ENCODE peak calls at places on chromosome 6, in seven cellular contexts. O is SK-N-SH, T is progenitor cell of endocrine pancreas, U is fibroblast of the aortic adventitia, M is AG09309, C is ascending aorta, Q is bronchial epithelial cell. E is an unnamed sample.

GRCh38 chr6:138514860-138515540 is 15.7 kb upstream of the NHSL1 start:
- DNase-seq in T (no peak), O (no peak), Q (no peak), M (no peak), U (no peak), C (no peak), E (no peak)

GRCh38 chr6:152206072-152206818 is 398.8 kb downstream of the ESR1 start:
- DNase-seq in Q (peak), M (no peak), U (peak), C (no peak), T (no peak), O (no peak), E (no peak)

GRCh38 chr6:149082320-149082719 is 235.2 kb upstream of the TAB2 start:
- DNase-seq in Q (peak), M (peak), C (no peak), U (peak), T (peak), O (peak), E (peak)

GRCh38 chr6:137970368-137970767 is 103.3 kb downstream of the TNFAIP3 start:
- DNase-seq in M (no peak), T (no peak), O (no peak), Q (no peak), U (no peak), C (no peak), E (no peak)

GRCh38 chr6:148723484-148723883 is 23.3 kb upstream of the UST start:
- DNase-seq in C (no peak), O (no peak), Q (peak), M (peak), U (peak), T (no peak), E (no peak)

GRCh38 chr6:10409766-10410209 is 5.1 kb downstream of the TFAP2A start:
- DNase-seq in C (no peak), U (no peak), Q (no peak), M (no peak), T (no peak), O (no peak), E (no peak)

GRCh38 chr6:121522771-121523386 is 87.4 kb downstream of the GJA1 start:
- DNase-seq in U (no peak), Q (no peak), O (no peak), M (no peak), C (no peak), T (no peak), E (no peak)

GRCh38 chr6:27040244-27041042 is 207.1 kb upstream of the PRSS16 start:
- DNase-seq in Q (no peak), O (no peak), C (no peak), U (no peak), M (no peak), T (no peak), E (no peak)

GRCh38 chr6:15685629-15686028 is 22.8 kb upstream of the DTNBP1 start:
- DNase-seq in U (no peak), M (no peak), Q (no peak), C (no peak), T (no peak), O (no peak), E (no peak)

GRCh38 chr6:107866606-107867301 is 42.6 kb upstream of the SCML4 start:
- DNase-seq in O (peak), U (peak), C (no peak), M (no peak), Q (peak), T (no peak), E (no peak)

GRCh38 chr6:25253371-25253770 is 25.8 kb upstream of the CARMIL1 start:
- DNase-seq in O (no peak), T (no peak), M (no peak), C (no peak), U (no peak), Q (peak), E (no peak)

GRCh38 chr6:31971279-31971992 is 502 bp downstream of the DXO start:
- DNase-seq in M (no peak), U (no peak), O (no peak), C (no peak), Q (no peak), T (no peak), E (no peak)

GRCh38 chr6:158104696-158105095 is 63.4 kb downstream of the SERAC1 start:
- DNase-seq in U (no peak), O (no peak), T (no peak), Q (no peak), M (no peak), C (no peak), E (no peak)

GRCh38 chr6:138540468-138540867 is 41.2 kb upstream of the NHSL1 start:
- DNase-seq in T (no peak), Q (no peak), M (peak), U (peak), O (no peak), C (no peak), E (no peak)

GRCh38 chr6:22251331-22251730 is 45.5 kb downstream of the PRL start:
- DNase-seq in O (no peak), M (peak), T (no peak), Q (peak), U (peak), C (no peak), E (no peak)

GRCh38 chr6:136846046-136846445 is 23.7 kb downstream of the PEX7 start:
- DNase-seq in Q (peak), U (peak), O (peak), T (no peak), C (no peak), M (no peak), E (no peak)

GRCh38 chr6:85452441-85452881 is 2.6 kb downstream of the NT5E start:
- DNase-seq in T (no peak), U (peak), O (no peak), C (no peak), Q (peak), M (peak), E (no peak)

GRCh38 chr6:21438986-21439352 is 154.6 kb upstream of the SOX4 start:
- DNase-seq in U (no peak), M (no peak), Q (peak), T (no peak), C (no peak), O (no peak), E (no peak)

GRCh38 chr6:149235130-149235561 is 82.4 kb upstream of the TAB2 start:
- DNase-seq in M (peak), U (peak), O (no peak), Q (peak), C (no peak), T (no peak), E (no peak)

GRCh38 chr6:135440087-135440792 is 57.3 kb downstream of the AHI1 start:
- DNase-seq in T (no peak), M (no peak), Q (no peak), O (no peak), U (no peak), C (no peak), E (no peak)

GRCh38 chr6:112037783-112038216 is 16.1 kb upstream of the CCN6 start:
- DNase-seq in M (peak), U (peak), C (peak), O (no peak), T (no peak), Q (peak), E (no peak)

GRCh38 chr6:20693466-20694063 is 159.3 kb downstream of the CDKAL1 start:
- DNase-seq in U (peak), O (no peak), Q (peak), M (no peak), T (no peak), C (no peak), E (no peak)

GRCh38 chr6:81969011-81969410 is 216.5 kb upstream of the TENT5A start:
- DNase-seq in C (no peak), Q (no peak), O (no peak), U (no peak), T (no peak), M (no peak), E (no peak)

GRCh38 chr6:25007269-25007699 is 71.5 kb upstream of the RIPOR2 start:
- DNase-seq in T (no peak), O (no peak), Q (no peak), U (no peak), C (no peak), M (no peak), E (no peak)

GRCh38 chr6:36618366-36619355 is 24.5 kb downstream of the SRSF3 start:
- DNase-seq in M (no peak), C (no peak), Q (peak), T (no peak), U (no peak), O (no peak), E (no peak)

GRCh38 chr6:2818593-2818992 is 23.1 kb downstream of the SERPINB1 start:
- DNase-seq in C (no peak), T (no peak), O (no peak), Q (peak), U (peak), M (no peak), E (no peak)

GRCh38 chr6:20128018-20128417 is 84.3 kb downstream of the MBOAT1 start:
- DNase-seq in T (no peak), O (no peak), M (no peak), U (no peak), Q (no peak), C (no peak), E (no peak)

GRCh38 chr6:81938014-81938761 is 185.7 kb upstream of the TENT5A start:
- DNase-seq in T (no peak), C (no peak), Q (peak), U (peak), O (no peak), M (peak), E (no peak)

GRCh38 chr6:157929076-157929475 is 52.6 kb upstream of the SYNJ2 start:
- DNase-seq in M (no peak), Q (no peak), C (no peak), U (no peak), T (no peak), O (no peak), E (no peak)

GRCh38 chr6:80789912-80790635 is 683.6 kb downstream of the BCKDHB start:
- DNase-seq in M (no peak), U (peak), T (no peak), Q (peak), C (no peak), O (no peak), E (no peak)

GRCh38 chr6:36873612-36874011 is 991 bp downstream of the PPIL1 start:
- DNase-seq in T (no peak), Q (peak), O (peak), C (no peak), U (no peak), M (no peak), E (no peak)

GRCh38 chr6:33430991-33431879 is 11.4 kb downstream of the SYNGAP1 start:
- DNase-seq in M (no peak), C (no peak), T (peak), U (peak), O (peak), Q (no peak), E (no peak)

DNA sequence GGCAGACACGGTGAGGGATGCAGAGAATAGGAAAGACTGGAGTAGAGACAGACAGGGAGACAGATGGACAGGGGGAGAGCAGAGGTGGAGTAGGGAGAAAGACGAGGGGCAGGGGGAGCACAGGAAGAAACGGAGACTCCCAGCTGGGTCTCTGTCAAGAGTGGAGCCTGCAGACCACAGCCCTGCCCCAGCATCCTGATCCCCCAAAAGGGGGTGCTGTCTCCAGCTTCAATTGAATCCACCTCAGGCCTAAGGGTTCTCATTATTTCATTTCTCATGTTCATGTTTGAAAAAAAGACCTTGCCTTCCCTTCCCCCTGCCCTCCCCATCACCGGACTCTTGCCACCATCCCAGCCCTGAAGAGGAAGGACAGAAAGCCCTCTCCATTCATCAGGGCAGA is 98.1 kb downstream of the CDC5L start:
- DNase-seq in O (no peak), U (no peak), C (no peak), T (no peak), Q (no peak), M (no peak), E (no peak)
- TF ChIP-seq CTCF in O (peak), U (no peak), C (no peak), T (no peak), Q (no peak), M (no peak), E (no peak)

GRCh38 chr6:141677598-141678211 is 455.0 kb upstream of the GJE1 start:
- DNase-seq in T (no peak), U (peak), Q (peak), M (no peak), O (peak), C (no peak), E (no peak)

GRCh38 chr6:141675957-141676356 is 456.8 kb upstream of the GJE1 start:
- DNase-seq in T (no peak), U (peak), Q (peak), O (no peak), M (no peak), C (no peak), E (no peak)
- TF ChIP-seq CTCF in T (no peak), U (peak), Q (peak), O (peak), M (peak), C (peak), E (no peak)

GRCh38 chr6:132481189-132481588 is 31.7 kb downstream of the STX7 start:
- DNase-seq in Q (no peak), C (no peak), T (no peak), U (no peak), M (no peak), O (no peak), E (no peak)

GRCh38 chr6:132479131-132479530 is 33.8 kb downstream of the STX7 start:
- DNase-seq in U (peak), M (no peak), O (no peak), T (no peak), C (no peak), Q (no peak), E (no peak)

GRCh38 chr6:132475925-132476324 is 37.0 kb downstream of the STX7 start:
- DNase-seq in M (no peak), O (no peak), U (no peak), C (no peak), Q (no peak), T (no peak), E (no peak)

GRCh38 chr6:132482595-132482994 is 30.3 kb downstream of the STX7 start:
- DNase-seq in O (no peak), T (no peak), U (peak), Q (no peak), M (no peak), C (no peak), E (no peak)

DNA sequence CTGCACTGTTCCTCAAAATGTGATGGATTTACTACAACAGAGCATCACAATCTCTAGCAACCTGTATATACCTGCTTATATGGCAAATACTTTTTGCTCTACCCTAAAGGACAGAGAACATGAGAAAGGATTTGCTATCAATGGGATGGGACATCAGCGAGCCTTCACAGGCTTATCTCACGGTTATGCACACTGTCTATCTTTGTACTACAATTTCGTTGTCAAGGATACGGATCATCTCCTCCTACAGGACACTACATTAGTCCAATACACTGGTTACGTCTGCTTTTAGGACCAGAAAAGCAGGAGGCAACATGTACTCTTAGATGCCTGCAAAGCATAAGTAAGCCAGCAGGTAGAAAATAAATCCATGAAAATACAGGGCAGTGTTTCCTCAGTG is 34.2 kb downstream of the STX7 start:
- DNase-seq in Q (no peak), T (no peak), M (no peak), U (no peak), O (no peak), C (no peak), E (no peak)
- TF ChIP-seq CTCF in Q (no peak), T (no peak), M (no peak), U (no peak), O (no peak), C (no peak), E (no peak)

DNA sequence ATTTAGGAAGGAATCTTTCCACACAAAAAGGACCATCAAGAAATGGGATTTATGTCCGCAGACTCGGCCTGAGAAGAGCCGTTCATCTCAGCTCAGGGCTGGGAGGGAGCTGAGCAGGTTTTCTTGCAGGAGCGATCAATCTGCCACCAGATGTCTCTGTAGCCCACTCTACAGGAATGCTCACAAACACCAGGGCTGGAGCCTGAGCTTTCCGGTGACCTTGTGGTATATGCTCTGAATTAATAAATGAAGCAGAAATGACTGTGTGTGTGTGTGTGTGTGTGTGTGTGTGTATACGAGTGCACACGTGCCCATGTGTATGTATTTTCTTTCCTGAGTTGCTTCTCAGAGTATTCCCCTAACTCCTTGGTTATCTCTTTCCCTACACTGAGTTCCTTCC is 12.0 kb downstream of the CD83 start:
- DNase-seq in C (no peak), Q (peak), U (peak), O (peak), M (peak), T (peak), E (no peak)
- TF ChIP-seq CTCF in C (peak), Q (peak), U (peak), O (peak), M (peak), T (peak), E (no peak)